ENCODE peak calls at places on chromosomes 13 and 19, in four cellular contexts. A, S, B and M are unnamed samples.

GRCh38 chr13:113978741-113979481 is 5.0 kb upstream of the C13orf46 start:
- DNase-seq in B (peak), S (no peak), A (no peak), M (no peak)

GRCh38 chr19:16293133-16294085 is 31.2 kb upstream of the KLF2 start:
- DNase-seq in B (no peak), A (no peak), S (peak), M (no peak)

GRCh38 chr13:103315701-103316100 is 249.5 kb upstream of the SLC10A2 start:
- DNase-seq in S (no peak), A (no peak), B (no peak), M (no peak)

GRCh38 chr13:38767506-38768265 is 80.8 kb downstream of the FREM2 start:
- DNase-seq in S (no peak), B (no peak), A (no peak), M (no peak)

GRCh38 chr13:38730332-38730731 is 43.5 kb downstream of the FREM2 start:
- DNase-seq in A (no peak), S (no peak), B (no peak), M (no peak)

GRCh38 chr13:45828253-45828968 is 23.1 kb downstream of the SIAH3 start:
- DNase-seq in B (no peak), S (no peak), A (no peak), M (no peak)

GRCh38 chr19:33193864-33194362 is at the start of gene LRP3:
- DNase-seq in S (no peak), B (peak), A (no peak), M (no peak)

GRCh38 chr13:110552767-110553166 is 8.8 kb downstream of the RAB20 start:
- DNase-seq in B (no peak), A (no peak), S (no peak), M (no peak)

GRCh38 chr13:27293051-27293691 is 22.5 kb downstream of the RASL11A start:
- DNase-seq in B (no peak), A (no peak), S (no peak), M (no peak)

GRCh38 chr19:1401138-1401888 is at the start of gene GAMT:
- DNase-seq in B (peak), A (no peak), S (peak), M (no peak)
- TF ChIP-seq TCF7 in B (peak), A (no peak), S (no peak), M (no peak)

DNA sequence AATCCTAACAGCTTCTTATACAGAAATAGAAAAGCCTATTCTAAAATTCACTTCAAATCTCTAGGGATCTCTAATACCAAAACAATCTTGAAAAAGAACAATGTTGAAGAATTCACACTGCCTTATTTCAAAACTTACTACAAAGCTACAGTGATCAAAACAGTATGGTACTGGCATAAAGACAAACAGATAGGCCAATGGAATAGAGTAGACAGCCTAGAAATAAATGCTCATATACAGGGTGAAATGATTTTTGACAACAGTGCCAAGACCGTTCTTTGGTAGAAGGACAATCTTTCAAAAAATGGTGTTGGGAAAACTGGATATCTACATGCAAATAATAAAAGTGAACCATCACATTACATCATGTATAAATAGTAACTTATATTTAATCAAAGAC is 11.8 kb upstream of the ZNF563 start:
- DNase-seq in S (no peak), B (no peak), A (no peak), M (no peak)
- TF ChIP-seq ATF2 in S (no peak), B (no peak), A (no peak), M (no peak)

GRCh38 chr19:35615036-35615435 is 2.5 kb downstream of the HAUS5 start:
- DNase-seq in S (no peak), B (no peak), A (no peak), M (no peak)

GRCh38 chr19:35612224-35612558 is 344 bp upstream of the HAUS5 start:
- DNase-seq in S (no peak), B (no peak), A (no peak), M (no peak)

GRCh38 chr19:35613574-35613973 is 1.0 kb downstream of the HAUS5 start:
- DNase-seq in B (no peak), S (no peak), A (no peak), M (no peak)

GRCh38 chr19:35609881-35610353 is 2.6 kb upstream of the HAUS5 start:
- DNase-seq in S (no peak), A (peak), B (no peak), M (no peak)

GRCh38 chr19:35612559-35613321 is at the start of gene HAUS5:
- DNase-seq in S (peak), B (peak), A (peak), M (peak)
- TF ChIP-seq TCF7 in S (no peak), B (no peak), A (no peak), M (no peak)

DNA sequence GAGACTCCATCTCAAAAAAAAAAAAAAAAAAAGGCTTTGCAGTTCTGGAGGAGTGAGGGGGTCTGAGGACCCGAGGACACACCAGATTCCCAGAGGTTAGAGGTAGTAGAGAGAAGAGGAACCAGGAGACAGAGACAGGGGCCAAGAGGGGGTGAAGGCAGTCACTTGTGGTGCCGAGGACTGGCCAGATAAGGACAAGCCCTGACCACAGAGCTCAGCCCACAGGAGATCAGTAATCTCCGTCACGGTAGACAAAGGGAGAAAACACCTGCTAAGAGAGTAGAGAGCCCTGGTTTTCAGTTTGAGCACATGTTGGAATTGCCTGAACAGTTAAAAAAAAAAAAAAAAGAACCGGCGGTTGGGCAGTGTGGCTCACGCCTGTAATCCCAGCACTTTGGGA is 1.7 kb upstream of the PRAM1 start:
- DNase-seq in B (no peak), S (peak), A (no peak), M (no peak)
- TF ChIP-seq ATF2 in B (no peak), S (no peak), A (no peak), M (no peak)

DNA sequence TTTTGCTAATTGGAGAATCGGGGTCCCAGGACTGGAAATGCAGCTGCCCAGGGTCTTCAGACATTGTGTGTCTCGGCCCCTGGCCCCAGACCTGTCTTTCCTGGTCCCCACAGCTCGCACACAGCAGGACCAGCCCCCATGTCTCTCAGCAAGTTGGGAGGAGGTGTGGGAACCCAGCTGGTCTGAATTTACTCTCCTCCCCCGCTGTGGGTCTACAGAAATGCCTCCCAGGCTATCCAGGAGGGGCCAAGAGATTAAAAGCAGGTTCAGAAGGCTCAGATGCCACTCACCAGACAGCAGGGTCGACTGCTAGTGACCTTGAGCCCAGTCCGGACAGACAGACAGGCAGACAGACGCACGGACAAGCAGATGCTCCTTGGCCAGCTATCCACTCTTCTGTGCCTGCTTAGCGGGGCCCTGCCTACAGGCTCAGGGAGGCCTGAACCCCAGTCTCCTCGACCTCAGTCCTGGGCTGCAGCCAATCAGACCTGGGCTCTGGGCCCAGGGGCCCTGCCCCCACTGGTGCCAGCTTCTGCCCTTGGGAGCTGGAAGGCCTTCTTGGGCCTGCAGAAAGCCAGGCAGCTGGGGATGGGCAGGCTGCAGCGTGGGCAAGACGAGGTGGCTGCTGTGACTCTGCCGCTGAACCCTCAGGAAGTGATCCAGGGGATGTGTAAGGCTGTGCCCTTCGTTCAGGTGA is at the start of gene DAND5:
- DNase-seq in A (no peak), B (no peak), S (no peak), M (no peak)
- TF ChIP-seq TCF7 in A (no peak), B (no peak), S (no peak), M (no peak)

GRCh38 chr19:28839455-28839854 is 373.5 kb downstream of the UQCRFS1 start:
- DNase-seq in S (no peak), A (no peak), B (no peak), M (no peak)
- TF ChIP-seq ATF2 in S (no peak), A (no peak), B (no peak), M (no peak)

DNA sequence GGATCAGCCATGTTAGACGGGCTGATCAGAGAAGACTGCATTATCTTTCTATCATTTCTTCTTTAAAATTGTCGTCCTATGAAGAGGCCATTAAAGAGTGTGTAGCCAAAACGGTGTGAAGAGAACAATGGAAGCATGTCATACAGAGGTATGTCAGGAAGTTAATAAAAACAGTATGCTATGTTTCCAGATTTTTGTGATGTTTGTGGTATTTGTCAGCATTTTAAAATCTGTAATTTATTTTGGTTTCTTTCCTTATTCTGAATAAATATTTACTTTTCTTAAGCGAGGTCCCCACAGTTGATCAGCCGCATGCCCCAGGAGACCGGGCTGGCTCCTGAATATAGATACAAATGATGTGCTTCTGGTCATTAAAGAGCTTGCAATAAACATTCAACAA is 142.9 kb upstream of the SERP2 start:
- DNase-seq in B (no peak), S (no peak), A (no peak), M (no peak)
- TF ChIP-seq TCF7 in B (no peak), S (no peak), A (no peak), M (no peak)

GRCh38 chr19:55465460-55466245 is 1.1 kb upstream of the C19orf85 start:
- DNase-seq in S (no peak), B (no peak), A (no peak), M (no peak)
- TF ChIP-seq ATF2 in S (no peak), B (no peak), A (no peak), M (no peak)